ENCODE peak calls at places on chromosomes 1 and 21, in seven cellular contexts. One of them, this sample, is unnamed.

GRCh38 chr21:34091607-34092006 is 18.2 kb downstream of the MRPS6 start:
- DNase-seq in fibroblast of the conjunctiva: no peak
- DNase-seq in HEK293T: no peak
- DNase-seq in left ventricle myocardium inferior: no peak
- DNase-seq in Kasumi-1: peak; percentile 15
- DNase-seq in effector CD8-positive, alpha-beta T cell: no peak
- DNase-seq in foreskin melanocyte: no peak
- DNase-seq in this sample: no peak

GRCh38 chr1:160629286-160630210 is 17.3 kb downstream of the SLAMF1 start:
- DNase-seq in fibroblast of the conjunctiva: no peak
- DNase-seq in HEK293T: no peak
- DNase-seq in left ventricle myocardium inferior: peak; percentile 40
- DNase-seq in Kasumi-1: no peak
- DNase-seq in effector CD8-positive, alpha-beta T cell: peak; percentile 55
- DNase-seq in foreskin melanocyte: no peak
- DNase-seq in this sample: no peak

GRCh38 chr1:244056602-244057001 is 5.5 kb downstream of the ZBTB18 start:
- DNase-seq in fibroblast of the conjunctiva: no peak
- DNase-seq in HEK293T: no peak
- DNase-seq in left ventricle myocardium inferior: no peak
- DNase-seq in Kasumi-1: no peak
- DNase-seq in effector CD8-positive, alpha-beta T cell: no peak
- DNase-seq in foreskin melanocyte: peak; percentile 45
- DNase-seq in this sample: no peak

GRCh38 chr1:154459044-154459443 is 43.0 kb upstream of the TDRD10 start:
- DNase-seq in fibroblast of the conjunctiva: no peak
- DNase-seq in HEK293T: no peak
- DNase-seq in left ventricle myocardium inferior: no peak
- DNase-seq in Kasumi-1: no peak
- DNase-seq in effector CD8-positive, alpha-beta T cell: no peak
- DNase-seq in foreskin melanocyte: no peak
- DNase-seq in this sample: no peak

GRCh38 chr1:245677446-245678240 is 522.9 kb downstream of the KIF26B start:
- DNase-seq in fibroblast of the conjunctiva: no peak
- DNase-seq in HEK293T: no peak
- DNase-seq in left ventricle myocardium inferior: no peak
- DNase-seq in Kasumi-1: no peak
- DNase-seq in effector CD8-positive, alpha-beta T cell: no peak
- DNase-seq in foreskin melanocyte: no peak
- DNase-seq in this sample: no peak

GRCh38 chr1:16026723-16027484 is 5.1 kb downstream of the CLCNKA start:
- DNase-seq in fibroblast of the conjunctiva: no peak
- DNase-seq in HEK293T: peak; percentile 42
- DNase-seq in left ventricle myocardium inferior: no peak
- DNase-seq in Kasumi-1: peak; percentile 6
- DNase-seq in effector CD8-positive, alpha-beta T cell: peak; percentile 44
- DNase-seq in foreskin melanocyte: no peak
- DNase-seq in this sample: no peak

GRCh38 chr1:21290546-21290944 is 282 bp upstream of the ECE1 start:
- DNase-seq in fibroblast of the conjunctiva: no peak
- DNase-seq in HEK293T: no peak
- DNase-seq in left ventricle myocardium inferior: no peak
- DNase-seq in Kasumi-1: peak; percentile 44
- DNase-seq in effector CD8-positive, alpha-beta T cell: no peak
- DNase-seq in foreskin melanocyte: no peak
- DNase-seq in this sample: no peak

GRCh38 chr21:9739240-9739639 is 782.1 kb upstream of the TPTE start:
- DNase-seq in fibroblast of the conjunctiva: no peak
- DNase-seq in HEK293T: no peak
- DNase-seq in left ventricle myocardium inferior: no peak
- DNase-seq in Kasumi-1: no peak
- DNase-seq in effector CD8-positive, alpha-beta T cell: no peak
- DNase-seq in foreskin melanocyte: no peak
- DNase-seq in this sample: no peak

GRCh38 chr1:38265293-38266196 is 219.0 kb upstream of the POU3F1 start:
- DNase-seq in fibroblast of the conjunctiva: no peak
- DNase-seq in HEK293T: no peak
- DNase-seq in left ventricle myocardium inferior: no peak
- DNase-seq in Kasumi-1: no peak
- DNase-seq in effector CD8-positive, alpha-beta T cell: no peak
- DNase-seq in foreskin melanocyte: no peak
- DNase-seq in this sample: no peak

This sample was measured in MCF 10A.